ENCODE peak calls at places on chromosomes 16 and 17, in nine cellular contexts. H is amniotic stem cell, B is mesothelial cell of epicardium, Q is SW 1271, X is epithelial cell of esophagus, S is NCI-H2029, J is hepatocyte, V is cardiac muscle cell, A is GDM1. K is an unnamed sample.

GRCh38 chr17:17685775-17686291 is 4.6 kb downstream of the RAI1 start:
- DNase-seq in H (peak; percentile 59), B (no peak), Q (no peak), X (peak; percentile 83), S (peak; percentile 24), J (peak; percentile 70), V (peak; percentile 66), A (no peak), K (peak; percentile 93)

GRCh38 chr16:86025706-86026105 is 126.7 kb downstream of the IRF8 start:
- DNase-seq in H (no peak), B (no peak), Q (no peak), X (no peak), S (no peak), J (no peak), V (no peak), A (no peak), K (no peak)

GRCh38 chr17:78063489-78063888 is 65.1 kb downstream of the TMC6 start:
- DNase-seq in H (no peak), B (no peak), Q (no peak), X (no peak), S (no peak), J (no peak), V (no peak), A (no peak), K (no peak)

GRCh38 chr17:80029235-80029974 is 6.3 kb downstream of the TBC1D16 start:
- DNase-seq in H (no peak), B (no peak), Q (no peak), X (peak; percentile 20), S (peak; percentile 74), J (no peak), V (peak; percentile 89), A (no peak), K (peak; percentile 65)

GRCh38 chr17:61836266-61837174 is 26.8 kb downstream of the BRIP1 start:
- DNase-seq in H (no peak), B (no peak), Q (no peak), X (peak; percentile 3), S (no peak), J (no peak), V (no peak), A (no peak), K (no peak)

GRCh38 chr17:35372846-35373531 is 432 bp downstream of the SLFN11 start:
- DNase-seq in H (no peak), B (no peak), Q (no peak), X (peak; percentile 10), S (no peak), J (peak; percentile 7), V (no peak), A (no peak), K (no peak)

GRCh38 chr16:49469323-49469670 is 95.7 kb downstream of the C16orf78 start:
- DNase-seq in H (no peak), B (no peak), Q (no peak), X (no peak), S (no peak), J (no peak), V (no peak), A (no peak), K (no peak)

GRCh38 chr16:78543066-78543465 is 443.6 kb downstream of the WWOX start:
- DNase-seq in H (no peak), B (no peak), Q (no peak), X (no peak), S (no peak), J (no peak), V (no peak), A (no peak), K (no peak)

GRCh38 chr17:74176546-74177001 is 26.9 kb upstream of the RPL38 start:
- DNase-seq in H (no peak), B (no peak), Q (peak; percentile 43), X (peak; percentile 60), S (peak; percentile 65), J (peak; percentile 85), V (peak; percentile 75), A (no peak), K (peak; percentile 65)

GRCh38 chr17:28720247-28720996 is 637 bp downstream of the RPL23A start:
- DNase-seq in H (no peak), B (no peak), Q (no peak), X (no peak), S (peak; percentile 9), J (no peak), V (no peak), A (no peak), K (peak; percentile 43)

GRCh38 chr16:86894925-86895324 is 316.6 kb downstream of the FOXL1 start:
- DNase-seq in H (no peak), B (no peak), Q (no peak), X (no peak), S (no peak), J (no peak), V (no peak), A (no peak), K (no peak)

GRCh38 chr17:2883544-2884203 is 87.4 kb downstream of the RAP1GAP2 start:
- DNase-seq in H (no peak), B (no peak), Q (no peak), X (peak; percentile 67), S (no peak), J (peak; percentile 40), V (peak; percentile 60), A (no peak), K (peak; percentile 60)

GRCh38 chr16:82031116-82032084 is 3.7 kb upstream of the HSD17B2 start:
- DNase-seq in H (no peak), B (no peak), Q (peak; percentile 12), X (peak; percentile 80), S (no peak), J (peak; percentile 78), V (peak; percentile 79), A (peak; percentile 0), K (peak; percentile 67)

GRCh38 chr16:19137201-19137601 is 23.4 kb downstream of the ITPRIPL2 start:
- DNase-seq in H (no peak), B (no peak), Q (no peak), X (peak; percentile 44), S (no peak), J (no peak), V (no peak), A (no peak), K (no peak)

GRCh38 chr16:8583199-8583598 is 7.1 kb downstream of the TMEM114 start:
- DNase-seq in H (no peak), B (no peak), Q (no peak), X (peak; percentile 47), S (no peak), J (no peak), V (no peak), A (no peak), K (peak; percentile 56)

GRCh38 chr16:66081967-66082366 is 284.5 kb upstream of the CDH5 start:
- DNase-seq in H (no peak), B (no peak), Q (no peak), X (peak; percentile 96), S (no peak), J (peak; percentile 34), V (peak; percentile 29), A (no peak), K (peak; percentile 48)

GRCh38 chr16:19415918-19416317 is 1.8 kb upstream of the TMC5 start:
- DNase-seq in H (no peak), B (no peak), Q (no peak), X (peak; percentile 35), S (no peak), J (no peak), V (no peak), A (no peak), K (no peak)

K was measured in kidney tubule cell.